ENCODE peak calls at places on chromosomes 11 and 22, in seven cellular contexts. One of them, this sample, is unnamed.

GRCh38 chr11:11512090-11512489 is 109.7 kb downstream of the GALNT18 start:
- DNase-seq in MG63: no peak
- DNase-seq in posterior cingulate gyrus: no peak
- DNase-seq in A549: no peak
- DNase-seq in neural crest cell: no peak
- DNase-seq in brain microvascular endothelial cell: no peak
- DNase-seq in HEK293T: no peak
- DNase-seq in this sample: no peak

GRCh38 chr11:128828350-128828749 is 38.7 kb downstream of the KCNJ1 start:
- DNase-seq in posterior cingulate gyrus: no peak
- DNase-seq in brain microvascular endothelial cell: peak; percentile 12
- DNase-seq in HEK293T: no peak
- DNase-seq in A549: no peak
- DNase-seq in neural crest cell: no peak
- DNase-seq in MG63: no peak
- DNase-seq in this sample: no peak

GRCh38 chr11:71495286-71496090 is 31.6 kb upstream of the KRTAP5-7 start:
- DNase-seq in A549: no peak
- DNase-seq in MG63: no peak
- DNase-seq in brain microvascular endothelial cell: no peak
- DNase-seq in neural crest cell: no peak
- DNase-seq in HEK293T: no peak
- DNase-seq in posterior cingulate gyrus: peak; percentile 52
- DNase-seq in this sample: no peak

GRCh38 chr11:118895093-118896039 is 11.7 kb downstream of the CXCR5 start:
- DNase-seq in posterior cingulate gyrus: no peak
- DNase-seq in HEK293T: no peak
- DNase-seq in neural crest cell: no peak
- DNase-seq in brain microvascular endothelial cell: no peak
- DNase-seq in A549: no peak
- DNase-seq in MG63: no peak
- DNase-seq in this sample: no peak

GRCh38 chr11:108198833-108199232 is 23.6 kb downstream of the NPAT start:
- DNase-seq in HEK293T: no peak
- DNase-seq in A549: no peak
- DNase-seq in brain microvascular endothelial cell: no peak
- DNase-seq in MG63: no peak
- DNase-seq in posterior cingulate gyrus: no peak
- DNase-seq in neural crest cell: no peak
- DNase-seq in this sample: no peak

GRCh38 chr11:87719311-87720073 is 455.8 kb downstream of the RAB38 start:
- DNase-seq in MG63: no peak
- DNase-seq in neural crest cell: no peak
- DNase-seq in A549: no peak
- DNase-seq in brain microvascular endothelial cell: no peak
- DNase-seq in HEK293T: no peak
- DNase-seq in posterior cingulate gyrus: no peak
- DNase-seq in this sample: no peak

GRCh38 chr11:65398362-65398910 is 12.0 kb downstream of the FRMD8 start:
- DNase-seq in A549: no peak
- DNase-seq in neural crest cell: no peak
- DNase-seq in HEK293T: no peak
- DNase-seq in MG63: no peak
- DNase-seq in brain microvascular endothelial cell: no peak
- DNase-seq in posterior cingulate gyrus: no peak
- DNase-seq in this sample: no peak

GRCh38 chr22:26474687-26475086 is 8.9 kb downstream of the HPS4 start:
- DNase-seq in posterior cingulate gyrus: peak; percentile 7
- DNase-seq in HEK293T: no peak
- DNase-seq in A549: no peak
- DNase-seq in brain microvascular endothelial cell: no peak
- DNase-seq in neural crest cell: no peak
- DNase-seq in MG63: no peak
- DNase-seq in this sample: no peak

GRCh38 chr11:8531982-8532381 is 62.0 kb downstream of the STK33 start:
- DNase-seq in A549: no peak
- DNase-seq in neural crest cell: no peak
- DNase-seq in brain microvascular endothelial cell: no peak
- DNase-seq in posterior cingulate gyrus: no peak
- DNase-seq in HEK293T: no peak
- DNase-seq in MG63: no peak
- DNase-seq in this sample: no peak

GRCh38 chr22:40758390-40758789 is 60.8 kb downstream of the SLC25A17 start:
- DNase-seq in A549: no peak
- DNase-seq in neural crest cell: no peak
- DNase-seq in MG63: no peak
- DNase-seq in posterior cingulate gyrus: no peak
- DNase-seq in HEK293T: no peak
- DNase-seq in brain microvascular endothelial cell: no peak
- DNase-seq in this sample: no peak

GRCh38 chr11:104365676-104366075 is 201.7 kb upstream of the PDGFD start:
- DNase-seq in A549: no peak
- DNase-seq in posterior cingulate gyrus: no peak
- DNase-seq in neural crest cell: no peak
- DNase-seq in MG63: no peak
- DNase-seq in brain microvascular endothelial cell: no peak
- DNase-seq in HEK293T: no peak
- DNase-seq in this sample: no peak

GRCh38 chr11:38274031-38274430 is 1676.0 kb upstream of the RAG2 start:
- DNase-seq in MG63: peak; percentile 44
- DNase-seq in brain microvascular endothelial cell: no peak
- DNase-seq in posterior cingulate gyrus: no peak
- DNase-seq in HEK293T: no peak
- DNase-seq in A549: no peak
- DNase-seq in neural crest cell: no peak
- DNase-seq in this sample: no peak

GRCh38 chr11:45754261-45754709 is 50.7 kb upstream of the SLC35C1 start:
- DNase-seq in HEK293T: no peak
- DNase-seq in neural crest cell: no peak
- DNase-seq in A549: no peak
- DNase-seq in posterior cingulate gyrus: peak; percentile 78
- DNase-seq in MG63: no peak
- DNase-seq in brain microvascular endothelial cell: peak; percentile 48
- DNase-seq in this sample: no peak

GRCh38 chr11:14773755-14774154 is 118.3 kb downstream of the CYP2R1 start:
- DNase-seq in brain microvascular endothelial cell: no peak
- DNase-seq in MG63: no peak
- DNase-seq in HEK293T: no peak
- DNase-seq in posterior cingulate gyrus: no peak
- DNase-seq in A549: peak; percentile 27
- DNase-seq in neural crest cell: no peak
- DNase-seq in this sample: no peak

GRCh38 chr11:101907826-101908225 is 7.0 kb upstream of the CEP126 start:
- DNase-seq in neural crest cell: no peak
- DNase-seq in brain microvascular endothelial cell: no peak
- DNase-seq in MG63: no peak
- DNase-seq in posterior cingulate gyrus: no peak
- DNase-seq in HEK293T: no peak
- DNase-seq in A549: no peak
- DNase-seq in this sample: no peak

This sample was measured in thoracic aorta.